ENCODE peak calls at places on chromosome 22, in four cellular contexts. J is AG04450, U is coronary artery, Z is pancreas. M is an unnamed sample.

GRCh38 chr22:44363214-44363979 is 50.6 kb upstream of the SHISAL1 start:
- DNase-seq in J (peak), U (peak), Z (peak), M (peak)

GRCh38 chr22:29706991-29707390 is 12.8 kb upstream of the CABP7 start:
- DNase-seq in J (no peak), Z (peak), U (no peak), M (no peak)

GRCh38 chr22:38938925-38939324 is 18.5 kb upstream of the APOBEC3A start:
- DNase-seq in J (no peak), Z (no peak), U (no peak), M (no peak)

GRCh38 chr22:42158456-42159132 is 28.0 kb upstream of the CYP2D6 start:
- DNase-seq in Z (no peak), J (no peak), U (no peak), M (no peak)

GRCh38 chr22:46557736-46558480 is 20.5 kb upstream of the CELSR1 start:
- DNase-seq in Z (peak), J (no peak), U (no peak), M (no peak)

GRCh38 chr22:29733362-29734322 is 13.8 kb downstream of the CABP7 start:
- DNase-seq in U (no peak), Z (no peak), J (no peak), M (no peak)

GRCh38 chr22:44023404-44024287 is 456 bp upstream of the PARVB start:
- DNase-seq in Z (peak), J (no peak), U (no peak), M (no peak)

GRCh38 chr22:46732513-46732912 is 5.5 kb downstream of the CERK start:
- DNase-seq in U (no peak), J (no peak), Z (no peak), M (no peak)

GRCh38 chr22:21052715-21053459 is 7.1 kb downstream of the LRRC74B start:
- DNase-seq in J (no peak), U (no peak), Z (no peak), M (no peak)

GRCh38 chr22:21646608-21647590 is 4.8 kb downstream of the SDF2L1 start:
- DNase-seq in J (peak), U (no peak), Z (peak), M (peak)

GRCh38 chr22:20904008-20904979 is 12.9 kb upstream of the CRKL start:
- DNase-seq in Z (no peak), U (no peak), J (peak), M (peak)

GRCh38 chr22:39449708-39450107 is 7.1 kb upstream of the MGAT3 start:
- DNase-seq in Z (no peak), U (no peak), J (no peak), M (no peak)

GRCh38 chr22:39146256-39147101 is 6.0 kb downstream of the CBX7 start:
- DNase-seq in Z (peak), U (no peak), J (no peak), M (no peak)

GRCh38 chr22:39300198-39300830 is 19.1 kb downstream of the RPL3 start:
- DNase-seq in Z (peak), J (no peak), U (no peak), M (no peak)

GRCh38 chr22:36870250-36870649 is 9.4 kb downstream of the NCF4 start:
- DNase-seq in J (no peak), Z (no peak), U (no peak), M (no peak)
- H3K4me3 ChIP-seq in J (no peak), Z (no peak), U (no peak), M (no peak)

DNA sequence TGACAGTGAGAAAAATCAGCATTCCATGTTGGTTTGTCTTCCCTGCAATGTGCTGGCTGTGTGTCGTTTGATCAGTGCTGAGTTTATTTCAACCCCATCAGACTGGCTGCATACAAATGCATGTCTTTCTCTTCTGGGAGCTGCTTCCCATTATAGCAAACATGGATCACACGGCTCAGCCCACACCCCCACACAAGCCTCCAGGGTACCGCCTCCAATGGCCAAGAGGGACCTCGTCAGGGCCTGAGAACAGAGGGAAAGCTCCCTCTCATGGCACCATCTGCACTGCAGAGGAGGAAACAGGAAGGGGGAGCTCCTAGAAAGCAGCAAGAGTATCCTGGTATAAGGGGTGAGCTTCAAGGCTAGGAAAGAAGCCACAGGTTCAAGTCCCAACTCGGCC is 214.2 kb downstream of the LARGE1 start:
- DNase-seq in Z (no peak), J (no peak), U (no peak), M (no peak)
- TF ChIP-seq CTCF in Z (no peak), J (no peak), U (no peak), M (no peak)

GRCh38 chr22:37640591-37641250 is 1.3 kb downstream of the SH3BP1 start:
- DNase-seq in U (no peak), Z (peak), J (no peak), M (no peak)
- H3K4me3 ChIP-seq in U (peak), Z (peak), J (peak), M (peak)

DNA sequence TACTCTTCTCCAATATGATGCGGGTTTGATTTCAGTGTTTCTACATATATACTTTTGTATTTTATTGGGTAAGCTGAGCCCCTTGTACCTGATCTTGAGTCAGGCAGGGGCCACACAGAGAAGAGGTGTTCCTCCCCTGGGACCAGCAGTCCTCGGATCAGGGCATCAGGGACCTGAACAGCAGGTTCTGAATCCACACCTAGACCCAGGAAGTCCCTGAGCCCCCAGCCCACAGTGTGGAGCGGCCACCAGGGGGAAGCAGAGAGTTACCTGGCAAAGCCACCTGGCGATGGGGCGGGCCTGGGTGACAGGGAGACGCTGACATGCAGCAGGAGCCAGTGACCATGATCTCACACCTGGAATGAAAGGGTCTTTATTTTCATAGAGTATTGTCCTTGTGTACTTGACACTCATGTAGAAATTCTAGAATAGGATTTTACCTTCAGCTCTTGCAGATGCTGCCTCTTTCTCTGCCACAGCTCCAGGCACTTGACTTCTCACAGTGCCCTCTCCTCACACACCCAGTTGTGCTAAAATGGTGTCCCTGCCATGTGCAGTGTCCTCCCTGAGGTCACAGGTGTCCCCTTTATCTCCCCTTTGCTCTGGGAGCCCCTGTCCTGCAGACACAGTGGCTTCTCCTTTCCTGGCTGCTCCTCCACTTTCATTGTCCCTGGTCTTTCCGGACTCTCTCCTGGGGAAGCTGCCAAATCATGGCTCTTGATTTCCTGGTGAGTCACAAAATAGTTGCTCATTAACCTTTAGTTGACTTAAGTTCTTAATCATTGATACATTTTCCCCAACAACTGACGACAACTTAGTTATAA is 48.5 kb downstream of the GGTLC2 start:
- DNase-seq in J (no peak), Z (peak), U (no peak), M (no peak)
- TF ChIP-seq CTCF in J (peak), Z (peak), U (no peak), M (peak)

DNA sequence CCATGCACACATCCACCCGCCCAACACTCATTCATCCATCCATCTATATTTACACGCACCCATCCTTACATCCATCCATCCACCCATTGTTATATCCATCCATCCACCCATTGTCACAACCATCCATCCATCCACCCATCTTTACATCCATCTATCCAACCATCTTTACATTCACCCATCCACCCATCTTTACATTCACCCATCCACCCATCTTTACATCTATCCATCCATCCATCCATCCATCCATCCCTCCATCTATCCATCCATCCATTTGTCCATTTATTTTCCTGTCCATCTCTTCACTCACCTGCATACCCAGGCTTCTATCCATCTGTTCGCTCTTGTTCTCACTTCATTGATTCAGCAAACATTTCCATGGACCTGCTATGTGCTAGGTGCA is 49.8 kb downstream of the SGSM1 start:
- DNase-seq in Z (no peak), J (no peak), U (no peak), M (no peak)
- H3K4me3 ChIP-seq in Z (no peak), J (no peak), U (no peak), M (no peak)